ENCODE peak calls at places on chromosomes 13 and 19, in seven cellular contexts. Z is endodermal cell; E is CD8-positive, alpha-beta memory T cell; O is fibroblast of lung; P is A549; Y is WERI-Rb-1; W is effector memory CD4-positive, alpha-beta T cell. D is an unnamed sample. For H3K9me3, the result is how much of the 10 kb centered on the place peaks cover.

GRCh38 chr19:28686741-28687140 is 526.2 kb downstream of the UQCRFS1 start:
- DNase-seq in Y (no peak), Z (no peak), O (no peak), W (no peak), E (no peak), P (no peak), D (no peak)

GRCh38 chr19:35116085-35116801 is 620 bp downstream of the FXYD3 start:
- DNase-seq in P (no peak), W (no peak), Z (no peak), Y (no peak), O (no peak), E (no peak), D (no peak)

GRCh38 chr13:28678809-28679208 is 19.9 kb downstream of the POMP start:
- DNase-seq in Y (no peak), Z (no peak), W (no peak), O (no peak), E (no peak), P (no peak), D (no peak)

GRCh38 chr19:11737964-11738745 is 591 bp downstream of the ZNF823 start:
- DNase-seq in P (peak), Z (peak), W (peak), E (peak), Y (peak), O (peak), D (peak)

GRCh38 chr13:30696278-30697176 is 38.8 kb upstream of the ALOX5AP start:
- DNase-seq in E (no peak), Y (no peak), W (no peak), O (peak), P (no peak), Z (peak), D (peak)

GRCh38 chr13:102487330-102487729 is 85.5 kb upstream of the FGF14 start:
- DNase-seq in P (no peak), O (no peak), Y (no peak), E (no peak), W (no peak), Z (no peak), D (no peak)

GRCh38 chr19:16336571-16336970 is 11.9 kb downstream of the KLF2 start:
- DNase-seq in W (no peak), O (peak), Z (no peak), Y (no peak), E (no peak), P (no peak), D (peak)

GRCh38 chr19:48818234-48818823 is 7.5 kb upstream of the BCAT2 start:
- DNase-seq in Z (no peak), W (no peak), Y (no peak), P (no peak), E (no peak), O (no peak), D (no peak)

GRCh38 chr19:3670258-3670795 is 29.9 kb downstream of the PIP5K1C start:
- DNase-seq in P (peak), O (peak), Y (peak), W (no peak), Z (peak), E (no peak), D (peak)

GRCh38 chr13:61761690-61762089 is 346.0 kb upstream of the PCDH20 start:
- DNase-seq in W (no peak), Y (no peak), Z (no peak), P (no peak), E (no peak), O (no peak), D (no peak)

GRCh38 chr13:61765181-61765742 is 349.6 kb upstream of the PCDH20 start:
- DNase-seq in W (no peak), Y (no peak), Z (no peak), P (no peak), O (no peak), E (no peak), D (no peak)

GRCh38 chr13:61756031-61756430 is 340.4 kb upstream of the PCDH20 start:
- DNase-seq in P (no peak), O (no peak), Y (no peak), E (no peak), Z (no peak), W (no peak), D (no peak)

DNA sequence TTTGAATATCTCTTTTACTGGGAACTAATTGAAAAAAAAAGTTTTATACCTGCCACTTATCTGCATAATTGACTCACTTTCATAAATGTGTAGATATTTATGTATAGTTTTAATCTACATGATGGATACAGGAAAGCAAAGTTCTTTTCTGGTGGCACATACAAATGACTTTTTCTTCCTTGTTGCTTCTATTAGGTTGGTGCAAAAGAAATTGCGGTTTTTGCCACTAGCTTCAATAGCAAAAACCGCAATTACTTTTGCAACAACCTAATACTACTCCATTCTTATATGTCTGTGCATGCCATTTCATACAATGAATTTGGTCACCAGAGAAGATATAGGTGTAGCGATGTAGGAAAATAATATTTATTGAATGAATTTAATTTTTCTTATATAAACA is 344.5 kb upstream of the PCDH20 start:
- DNase-seq in Y (no peak), W (no peak), O (no peak), Z (no peak), P (no peak), E (no peak), D (no peak)
- H3K4me3 ChIP-seq in Y (no peak), W (no peak), O (no peak), Z (no peak), P (no peak), E (no peak), D (no peak)

GRCh38 chr19:14835011-14835410 is at the start of the genes OR7A5 and OR7C1:
- DNase-seq in W (no peak), Z (no peak), Y (no peak), O (no peak), P (no peak), E (no peak), D (peak)
- H3K9me3 ChIP-seq in W (under half), Z (half or more), Y (under half), O (under half), P (under half), E (under half), D (under half)

GRCh38 chr19:55252760-55253159 is 6.1 kb downstream of the PPP6R1 start:
- DNase-seq in O (no peak), Y (no peak), P (no peak), W (no peak), E (no peak), Z (no peak), D (no peak)

GRCh38 chr19:55253842-55254624 is 4.8 kb downstream of the PPP6R1 start:
- DNase-seq in P (no peak), W (peak), Z (no peak), Y (no peak), O (no peak), E (peak), D (no peak)

GRCh38 chr19:55254625-55254977 is 4.2 kb downstream of the PPP6R1 start:
- DNase-seq in P (no peak), E (no peak), Z (no peak), O (no peak), W (no peak), Y (no peak), D (no peak)

GRCh38 chr19:55251296-55252081 is 7.3 kb downstream of the PPP6R1 start:
- DNase-seq in O (peak), W (peak), E (peak), Y (no peak), P (no peak), Z (no peak), D (peak)

DNA sequence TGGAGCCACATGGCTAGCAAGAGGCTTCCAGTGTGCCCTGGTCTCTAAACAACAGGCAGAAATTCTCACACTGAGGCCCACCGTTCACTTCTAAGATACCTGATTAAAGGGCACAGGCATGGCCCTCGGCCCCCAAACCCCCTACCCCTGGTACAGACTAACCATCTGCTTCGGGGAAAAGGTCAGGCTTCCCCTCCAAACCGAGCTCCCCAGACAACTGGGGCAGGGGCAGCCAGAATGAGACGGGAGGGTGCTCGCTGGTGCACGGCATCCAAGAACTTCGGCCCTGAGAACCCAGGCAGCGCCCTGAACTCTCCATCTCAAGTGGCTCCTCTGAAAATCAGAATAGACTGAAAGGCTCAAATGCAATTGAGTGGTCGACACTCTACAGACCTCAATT is 5.6 kb downstream of the PPP6R1 start:
- DNase-seq in E (no peak), Y (no peak), W (no peak), Z (no peak), P (no peak), O (no peak), D (no peak)
- H3K4me3 ChIP-seq in E (peak), Y (no peak), W (peak), Z (no peak), P (no peak), O (no peak), D (no peak)

GRCh38 chr19:37413243-37414084 is 42.6 kb downstream of the ZNF527 start:
- DNase-seq in P (peak), Z (no peak), W (no peak), Y (no peak), O (peak), E (no peak), D (peak)
- H3K9me3 ChIP-seq in P (half or more), Z (half or more), W (half or more), Y (under half), O (under half), E (half or more), D (under half)

GRCh38 chr13:46571189-46571901 is 18.4 kb downstream of the LRCH1 start:
- DNase-seq in W (no peak), E (no peak), Y (peak), Z (no peak), O (peak), P (peak), D (no peak)
- H3K4me3 ChIP-seq in W (no peak), E (no peak), Y (no peak), Z (no peak), O (no peak), P (no peak), D (no peak)

DNA sequence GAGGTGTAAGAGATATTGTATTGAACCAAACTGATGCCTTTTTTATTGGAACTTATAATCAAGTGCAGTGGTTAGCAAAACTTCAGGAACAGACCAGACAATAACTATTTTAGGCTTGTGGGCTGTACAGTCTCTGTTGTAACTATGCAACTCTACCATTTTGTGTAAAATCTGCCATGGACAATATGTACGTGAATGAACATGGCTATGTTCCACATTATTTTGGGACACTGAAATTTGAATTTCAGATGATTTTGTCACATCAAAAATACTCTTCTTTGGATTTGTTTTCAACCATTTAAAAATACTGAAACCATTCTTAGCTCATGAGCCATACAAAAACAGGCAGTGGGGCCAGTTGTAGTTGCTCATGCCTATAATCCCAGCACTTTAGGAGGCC is 27.9 kb upstream of the PEG3 start:
- DNase-seq in Y (no peak), O (no peak), W (no peak), P (no peak), Z (no peak), E (no peak), D (no peak)
- H3K9me3 ChIP-seq in Y (under half), O (under half), W (under half), P (half or more), Z (half or more), E (under half), D (under half)

D was measured in cardiac muscle cell.